ENCODE peak calls at places on chromosomes 6 and 20, in nine cellular contexts. G is heart left ventricle, D is esophagus squamous epithelium, R is GM23338, X is lower leg skin, A is body of pancreas, Q is left ventricle myocardium inferior, H is SK-N-MC, F is right lobe of liver. Z is an unnamed sample.

GRCh38 chr20:59120919-59121318 is 42.7 kb upstream of the ZNF831 start:
- DNase-seq in G (no peak), D (no peak), R (no peak), X (no peak), A (no peak), Q (no peak), H (no peak), F (no peak), Z (no peak)

GRCh38 chr6:86730216-86730615 is 207.1 kb upstream of the HTR1E start:
- DNase-seq in G (no peak), D (no peak), R (no peak), X (no peak), A (no peak), Q (no peak), H (no peak), F (no peak), Z (no peak)

GRCh38 chr20:14712302-14712739 is 374.9 kb upstream of the FLRT3 start:
- DNase-seq in G (no peak), D (no peak), R (peak), X (peak), A (no peak), Q (no peak), H (no peak), F (no peak), Z (no peak)

GRCh38 chr6:104943781-104944180 is 13.1 kb upstream of the LIN28B start:
- DNase-seq in G (no peak), D (no peak), R (no peak), X (no peak), A (no peak), Q (no peak), H (no peak), F (no peak), Z (no peak)

GRCh38 chr20:38001173-38001875 is 31.9 kb downstream of the TTI1 start:
- DNase-seq in G (no peak), D (no peak), R (no peak), X (no peak), A (no peak), Q (no peak), H (no peak), F (no peak), Z (no peak)

GRCh38 chr20:39897781-39898466 is 791.1 kb downstream of the MAFB start:
- DNase-seq in G (no peak), D (no peak), R (no peak), X (no peak), A (no peak), Q (no peak), H (no peak), F (no peak), Z (no peak)

GRCh38 chr6:33962673-33963072 is 158.9 kb upstream of the MLN start:
- DNase-seq in G (no peak), D (no peak), R (no peak), X (no peak), A (no peak), Q (no peak), H (no peak), F (no peak), Z (no peak)

GRCh38 chr20:50187403-50188051 is 3.1 kb upstream of the CEBPB start:
- DNase-seq in G (no peak), D (no peak), R (peak), X (peak), A (no peak), Q (no peak), H (no peak), F (peak), Z (peak)

GRCh38 chr6:35415065-35415880 is 36.9 kb upstream of the FANCE start:
- DNase-seq in G (peak), D (no peak), R (peak), X (peak), A (peak), Q (peak), H (no peak), F (peak), Z (peak)

GRCh38 chr6:169070506-169071176 is 183.0 kb downstream of the THBS2 start:
- DNase-seq in G (peak), D (no peak), R (no peak), X (peak), A (peak), Q (peak), H (no peak), F (no peak), Z (no peak)

GRCh38 chr6:137487947-137488735 is 6.1 kb downstream of the OLIG3 start:
- DNase-seq in G (no peak), D (no peak), R (peak), X (no peak), A (no peak), Q (no peak), H (no peak), F (no peak), Z (peak)

GRCh38 chr20:22382742-22383141 is 201.6 kb downstream of the FOXA2 start:
- DNase-seq in G (no peak), D (no peak), R (no peak), X (no peak), A (no peak), Q (no peak), H (no peak), F (no peak), Z (no peak)

GRCh38 chr6:132188865-132189264 is 212.4 kb downstream of the MOXD1 start:
- DNase-seq in G (no peak), D (no peak), R (no peak), X (no peak), A (no peak), Q (no peak), H (no peak), F (no peak), Z (no peak)

GRCh38 chr6:46734867-46735719 is at the start of gene PLA2G7:
- DNase-seq in G (no peak), D (no peak), R (peak), X (no peak), A (peak), Q (peak), H (no peak), F (peak), Z (peak)
- H3K4me3 ChIP-seq in G (peak), D (peak), R (peak), X (peak), A (peak), Q (peak), H (no peak), F (peak), Z (peak)

GRCh38 chr6:45710304-45710821 is 305.3 kb downstream of the CLIC5 start:
- DNase-seq in G (no peak), D (no peak), R (no peak), X (no peak), A (no peak), Q (no peak), H (no peak), F (no peak), Z (no peak)
- H3K4me3 ChIP-seq in G (no peak), D (no peak), R (no peak), X (no peak), A (no peak), Q (no peak), H (no peak), F (no peak), Z (no peak)

DNA sequence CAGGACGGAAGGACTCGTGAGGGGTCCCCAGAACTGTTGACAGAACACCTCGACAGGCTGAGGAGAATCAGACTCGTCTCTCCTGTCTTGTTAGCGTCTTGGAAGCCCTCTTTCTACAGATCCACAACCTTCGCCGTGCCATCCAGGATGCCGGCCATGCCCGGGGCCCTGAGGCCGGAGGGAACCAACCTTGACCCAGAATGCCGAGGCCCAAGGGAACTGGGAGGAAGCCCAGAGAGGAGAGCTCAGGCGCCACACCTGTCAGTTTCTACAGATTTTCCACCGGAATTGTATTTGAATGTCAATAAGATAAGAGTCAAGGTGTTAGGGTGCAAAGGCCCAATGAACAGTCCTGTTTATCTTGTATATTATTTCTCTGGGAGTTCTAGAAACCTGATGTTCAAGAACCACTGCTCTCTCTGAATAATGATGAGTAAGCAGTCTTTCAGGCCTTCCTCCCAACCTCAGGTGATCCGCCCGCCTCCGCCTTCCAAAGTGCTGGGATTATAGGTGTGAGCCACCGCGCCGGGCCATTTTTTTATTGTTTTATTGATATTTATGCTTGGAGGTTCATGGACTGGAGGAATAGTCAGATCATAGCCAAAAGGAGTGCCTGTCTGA is 804 bp upstream of the ME1 start:
- DNase-seq in G (no peak), D (no peak), R (peak), X (no peak), A (peak), Q (no peak), H (no peak), F (no peak), Z (no peak)
- H3K4me3 ChIP-seq in G (peak), D (peak), R (peak), X (no peak), A (peak), Q (peak), H (peak), F (peak), Z (peak)

GRCh38 chr20:57484772-57485171 is 40.2 kb downstream of the CTCFL start:
- DNase-seq in G (no peak), D (no peak), R (no peak), X (no peak), A (no peak), Q (no peak), H (no peak), F (no peak), Z (no peak)

GRCh38 chr20:57482148-57482547 is 42.8 kb downstream of the CTCFL start:
- DNase-seq in G (no peak), D (no peak), R (no peak), X (no peak), A (no peak), Q (no peak), H (no peak), F (no peak), Z (peak)

GRCh38 chr20:57481281-57481711 is 43.6 kb downstream of the CTCFL start:
- DNase-seq in G (no peak), D (no peak), R (no peak), X (no peak), A (no peak), Q (no peak), H (no peak), F (no peak), Z (peak)

GRCh38 chr20:57482796-57483195 is 42.1 kb downstream of the CTCFL start:
- DNase-seq in G (no peak), D (no peak), R (no peak), X (no peak), A (no peak), Q (no peak), H (no peak), F (no peak), Z (peak)

GRCh38 chr20:57483287-57484050 is 41.5 kb downstream of the CTCFL start:
- DNase-seq in G (no peak), D (no peak), R (no peak), X (no peak), A (no peak), Q (no peak), H (no peak), F (no peak), Z (no peak)
- H3K4me3 ChIP-seq in G (no peak), D (no peak), R (no peak), X (no peak), A (no peak), Q (no peak), H (no peak), F (no peak), Z (no peak)

Z was measured in H7.